ENCODE peak calls at places on chromosome 18, in four cellular contexts. W is MM.1S, Q is IMR-90, O is HCT116. U is an unnamed sample.

GRCh38 chr18:8839285-8839684 is 133.9 kb downstream of the MTCL1 start:
- DNase-seq in W (no peak), Q (no peak), O (no peak), U (no peak)

GRCh38 chr18:13264986-13265900 is 46.7 kb downstream of the LDLRAD4 start:
- DNase-seq in W (no peak), Q (no peak), O (no peak), U (peak)

GRCh38 chr18:58183226-58183625 is 139.2 kb downstream of the NEDD4L start:
- DNase-seq in W (no peak), Q (no peak), O (no peak), U (no peak)

GRCh38 chr18:9831046-9831722 is 54.6 kb upstream of the TXNDC2 start:
- DNase-seq in W (no peak), Q (no peak), O (no peak), U (no peak)

GRCh38 chr18:35443434-35443833 is 54.3 kb downstream of the INO80C start:
- DNase-seq in W (no peak), Q (no peak), O (no peak), U (no peak)

GRCh38 chr18:10015941-10016819 is 102.4 kb downstream of the VAPA start:
- DNase-seq in W (no peak), Q (peak), O (no peak), U (no peak)

GRCh38 chr18:63762518-63762917 is 12.7 kb upstream of the SERPINB7 start:
- DNase-seq in W (no peak), Q (peak), O (no peak), U (no peak)

GRCh38 chr18:9818423-9818734 is 67.4 kb upstream of the TXNDC2 start:
- DNase-seq in W (no peak), Q (no peak), O (no peak), U (no peak)

GRCh38 chr18:53441761-53442414 is 782.6 kb downstream of the MBD2 start:
- DNase-seq in W (no peak), Q (no peak), O (no peak), U (no peak)

GRCh38 chr18:10047237-10047636 is 133.4 kb downstream of the VAPA start:
- DNase-seq in W (no peak), Q (peak), O (no peak), U (no peak)

GRCh38 chr18:47756364-47757016 is 174.0 kb downstream of the SMAD2 start:
- DNase-seq in W (peak), Q (peak), O (peak), U (no peak)

GRCh38 chr18:59715966-59716369 is 18.7 kb upstream of the CCBE1 start:
- DNase-seq in W (no peak), Q (peak), O (peak), U (no peak)

GRCh38 chr18:35513181-35513932 is 15.6 kb upstream of the INO80C start:
- DNase-seq in W (no peak), Q (peak), O (peak), U (no peak)

GRCh38 chr18:27202771-27203170 is 17.7 kb upstream of the CHST9 start:
- DNase-seq in W (no peak), Q (no peak), O (no peak), U (no peak)

GRCh38 chr18:62452280-62452824 is 70.5 kb upstream of the ZCCHC2 start:
- DNase-seq in W (no peak), Q (peak), O (no peak), U (no peak)

GRCh38 chr18:68843467-68844089 is 45.7 kb downstream of the CCDC102B start:
- DNase-seq in W (no peak), Q (peak), O (no peak), U (no peak)

GRCh38 chr18:63298393-63299015 is 21.1 kb downstream of the BCL2 start:
- DNase-seq in W (no peak), Q (no peak), O (no peak), U (no peak)

GRCh38 chr18:13797157-13797611 is 26.8 kb upstream of the MC5R start:
- DNase-seq in W (no peak), Q (no peak), O (no peak), U (no peak)

GRCh38 chr18:41690332-41691110 is 264.5 kb upstream of the PIK3C3 start:
- DNase-seq in W (no peak), Q (no peak), O (no peak), U (no peak)

GRCh38 chr18:32770181-32770650 is 2.6 kb downstream of the KLHL14 start:
- DNase-seq in W (no peak), Q (no peak), O (no peak), U (peak)

GRCh38 chr18:30908381-30908780 is 134.2 kb downstream of the DSC3 start:
- DNase-seq in W (no peak), Q (no peak), O (no peak), U (no peak)

GRCh38 chr18:6331872-6332271 is 82.8 kb downstream of the L3MBTL4 start:
- DNase-seq in W (no peak), Q (no peak), O (no peak), U (no peak)

GRCh38 chr18:22668496-22668895 is 250.8 kb upstream of the CTAGE1 start:
- DNase-seq in W (no peak), Q (no peak), O (no peak), U (no peak)

GRCh38 chr18:57737661-57738060 is 65.5 kb downstream of the ATP8B1 start:
- DNase-seq in W (no peak), Q (peak), O (no peak), U (peak)

GRCh38 chr18:37465922-37466321 is 99.7 kb downstream of the CELF4 start:
- DNase-seq in W (no peak), Q (no peak), O (no peak), U (no peak)

GRCh38 chr18:24136967-24137373 is 1.9 kb upstream of the CABYR start:
- DNase-seq in W (no peak), Q (peak), O (no peak), U (no peak)

GRCh38 chr18:45874501-45875184 is 49.2 kb downstream of the SIGLEC15 start:
- DNase-seq in W (peak), Q (peak), O (no peak), U (no peak)

GRCh38 chr18:54215069-54215468 is 9.4 kb downstream of the MBD2 start:
- DNase-seq in W (no peak), Q (peak), O (no peak), U (no peak)

GRCh38 chr18:35582899-35583558 is 1.5 kb downstream of the GALNT1 start:
- DNase-seq in W (no peak), Q (peak), O (no peak), U (no peak)

GRCh38 chr18:58572680-58573079 is 56.2 kb downstream of the ALPK2 start:
- DNase-seq in W (no peak), Q (no peak), O (no peak), U (no peak)

GRCh38 chr18:36186461-36187137 is 698 bp upstream of the MOCOS start:
- DNase-seq in W (no peak), Q (no peak), O (no peak), U (peak)

GRCh38 chr18:7369006-7369405 is 138.1 kb downstream of the LRRC30 start:
- DNase-seq in W (no peak), Q (no peak), O (no peak), U (no peak)

GRCh38 chr18:33157893-33158292 is 282.6 kb downstream of the CCDC178 start:
- DNase-seq in W (no peak), Q (no peak), O (no peak), U (no peak)

GRCh38 chr18:14971461-14972185 is 223.7 kb downstream of the ANKRD30B start:
- DNase-seq in W (no peak), Q (no peak), O (no peak), U (no peak)

GRCh38 chr18:26685438-26686173 is 137.3 kb upstream of the KCTD1 start:
- DNase-seq in W (no peak), Q (no peak), O (no peak), U (no peak)

GRCh38 chr18:76462326-76462694 is 32.7 kb downstream of the ZNF516 start:
- DNase-seq in W (no peak), Q (no peak), O (no peak), U (no peak)
- H3K4me3 ChIP-seq in W (no peak), Q (no peak), O (no peak), U (no peak)

GRCh38 chr18:76803413-76803812 is 18.9 kb upstream of the ZNF236 start:
- DNase-seq in W (no peak), Q (no peak), O (no peak), U (no peak)

GRCh38 chr18:76808561-76808960 is 13.8 kb upstream of the ZNF236 start:
- DNase-seq in W (no peak), Q (no peak), O (no peak), U (no peak)

GRCh38 chr18:76806301-76806700 is 16.1 kb upstream of the ZNF236 start:
- DNase-seq in W (no peak), Q (no peak), O (no peak), U (no peak)

GRCh38 chr18:76803814-76804213 is 18.5 kb upstream of the ZNF236 start:
- DNase-seq in W (peak), Q (peak), O (no peak), U (no peak)

DNA sequence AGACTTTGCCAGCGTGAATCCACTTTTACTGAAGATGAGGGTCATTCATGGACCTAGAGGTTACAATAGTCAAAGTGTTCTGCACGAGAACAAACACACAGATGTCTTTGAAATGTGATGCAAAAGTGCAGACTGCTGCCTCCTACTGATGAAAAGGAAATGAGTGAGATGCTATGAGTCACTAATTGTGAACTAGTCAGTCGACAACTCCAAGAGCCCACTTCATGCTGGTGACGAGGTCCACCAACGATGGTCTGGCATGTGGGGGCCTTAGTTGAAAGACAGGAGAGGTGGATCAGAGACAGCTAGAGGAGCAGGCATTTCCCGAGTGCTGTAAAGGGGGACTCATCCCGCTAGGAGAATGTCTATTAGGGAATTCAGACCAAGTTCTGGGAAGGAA is 17.1 kb upstream of the ZNF236 start:
- DNase-seq in W (no peak), Q (peak), O (no peak), U (no peak)
- TF ChIP-seq CTCF in W (no peak), Q (peak), O (peak), U (no peak)

DNA sequence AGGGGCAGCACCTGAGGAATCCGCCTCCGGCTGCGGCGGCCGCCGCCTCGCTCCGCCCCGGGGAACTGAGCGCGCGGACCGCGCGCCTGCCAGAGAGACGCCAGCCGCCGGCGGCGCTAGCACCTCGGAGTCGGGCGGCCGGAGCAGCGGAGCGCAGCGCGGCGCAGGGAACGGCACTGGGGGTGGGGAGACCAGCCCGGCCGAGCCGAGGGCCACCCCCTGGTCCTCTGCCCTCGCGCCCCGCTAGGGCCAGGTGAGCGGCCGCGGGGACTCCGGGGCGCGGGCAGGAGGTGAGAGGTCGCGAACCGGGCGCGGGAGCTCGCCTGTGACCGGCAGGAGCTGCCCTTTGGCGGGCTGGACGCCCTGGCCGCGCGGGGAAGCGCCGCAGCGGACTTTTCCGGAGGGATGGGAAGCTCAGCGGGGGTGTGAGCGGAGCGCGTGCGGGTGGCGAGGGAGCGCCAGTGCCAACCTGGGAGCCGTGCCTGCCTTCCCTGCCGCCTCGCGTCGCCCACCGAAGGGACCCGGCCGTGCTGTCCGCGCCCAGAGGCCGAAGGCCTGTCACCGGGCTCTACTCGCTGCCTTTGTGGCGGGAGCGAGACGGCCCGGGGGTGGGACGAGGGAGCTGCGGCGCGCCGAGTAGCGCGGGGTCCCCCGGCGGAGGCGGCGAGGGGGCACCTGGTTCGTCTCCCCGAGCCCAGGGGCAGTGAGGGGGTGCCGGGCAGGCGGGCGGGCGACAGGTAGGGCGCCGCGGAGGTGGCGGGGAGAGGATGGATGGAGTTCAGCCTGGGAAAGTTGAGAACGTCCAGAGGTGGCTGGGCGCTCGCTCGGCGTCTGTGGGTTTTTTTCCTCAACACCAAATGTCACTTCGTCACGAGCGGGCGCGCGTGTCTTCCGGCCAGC is at the start of gene GREB1L:
- DNase-seq in W (peak), Q (no peak), O (peak), U (peak)
- H3K9ac ChIP-seq in W (no peak), Q (no peak), O (peak), U (no peak)

DNA sequence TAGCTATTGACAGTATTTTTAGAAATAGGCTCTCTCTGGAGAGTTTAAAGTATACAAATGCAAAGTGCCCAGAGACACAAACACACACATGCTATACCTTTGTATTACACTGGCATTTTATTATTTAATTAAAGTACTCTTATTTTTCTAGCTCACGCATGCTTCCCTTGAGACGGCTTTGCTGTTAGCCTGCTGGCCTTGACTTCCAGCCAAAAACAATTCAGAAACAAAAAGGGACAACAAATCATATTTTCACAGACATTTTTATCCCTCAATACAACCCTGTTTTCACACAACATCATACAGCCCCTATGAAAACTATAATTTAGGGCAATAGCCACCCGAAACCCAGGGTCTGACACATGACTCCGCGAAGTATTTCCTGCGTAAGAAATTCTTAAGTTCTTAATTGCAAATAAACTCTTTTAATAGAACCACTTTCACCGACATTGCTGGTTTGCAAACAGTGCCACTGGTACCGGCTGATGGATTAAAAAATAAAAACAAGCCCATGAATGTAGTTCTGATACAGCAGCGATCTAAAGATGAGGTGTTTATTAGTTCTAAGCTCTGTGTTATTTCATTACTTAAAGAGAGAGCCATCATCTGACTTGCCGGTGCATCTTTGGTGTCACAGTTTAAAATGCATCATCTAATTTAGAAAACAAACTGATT is 185.1 kb downstream of the TCF4 start:
- DNase-seq in W (no peak), Q (no peak), O (no peak), U (no peak)
- H3K4me3 ChIP-seq in W (no peak), Q (no peak), O (no peak), U (peak)

GRCh38 chr18:49920731-49921130 is 107.4 kb upstream of the ACAA2 start:
- DNase-seq in W (no peak), Q (no peak), O (no peak), U (no peak)
- TF ChIP-seq CTCF in W (no peak), Q (no peak), O (no peak), U (no peak)

GRCh38 chr18:44705075-44705474 is 24.4 kb downstream of the SETBP1 start:
- DNase-seq in W (no peak), Q (no peak), O (no peak), U (no peak)

GRCh38 chr18:44708451-44709083 is 27.9 kb downstream of the SETBP1 start:
- DNase-seq in W (no peak), Q (peak), O (no peak), U (no peak)

GRCh38 chr18:44712025-44712424 is 31.3 kb downstream of the SETBP1 start:
- DNase-seq in W (peak), Q (no peak), O (no peak), U (no peak)

GRCh38 chr18:44713435-44713834 is 32.7 kb downstream of the SETBP1 start:
- DNase-seq in W (no peak), Q (no peak), O (no peak), U (no peak)

GRCh38 chr18:44709297-44710117 is 28.8 kb downstream of the SETBP1 start:
- DNase-seq in W (peak), Q (no peak), O (no peak), U (peak)
- H3K9ac ChIP-seq in W (peak), Q (no peak), O (no peak), U (no peak)

DNA sequence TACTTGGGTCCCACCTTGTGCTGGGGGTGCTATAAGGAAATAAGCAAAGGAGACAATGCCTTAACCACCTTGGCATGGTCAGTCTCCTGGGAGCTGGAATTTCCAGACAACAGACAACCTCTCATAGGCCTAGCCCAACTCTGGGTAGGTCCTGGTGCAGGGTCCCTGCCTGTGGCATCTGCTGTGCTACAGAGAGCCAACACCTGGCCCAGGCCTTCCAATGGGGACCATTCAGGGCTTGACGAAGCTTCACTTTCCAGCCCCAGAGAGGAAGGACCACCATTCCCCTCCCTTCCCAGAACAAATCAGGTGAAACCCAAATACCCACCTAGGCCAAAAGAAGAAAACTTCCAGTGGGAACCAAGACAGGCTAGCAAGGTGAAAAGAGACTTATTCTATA is 82.8 kb downstream of the SMAD7 start:
- DNase-seq in W (peak), Q (no peak), O (no peak), U (no peak)
- H3K4me3 ChIP-seq in W (no peak), Q (no peak), O (no peak), U (no peak)

GRCh38 chr18:3889803-3890202 is 439.8 kb downstream of the TGIF1 start:
- DNase-seq in W (no peak), Q (peak), O (no peak), U (peak)

GRCh38 chr18:3889121-3889520 is 439.1 kb downstream of the TGIF1 start:
- DNase-seq in W (no peak), Q (peak), O (no peak), U (no peak)

GRCh38 chr18:3879836-3880120 is 429.8 kb downstream of the TGIF1 start:
- DNase-seq in W (no peak), Q (no peak), O (no peak), U (peak)

GRCh38 chr18:3886575-3887322 is 436.8 kb downstream of the TGIF1 start:
- DNase-seq in W (peak), Q (no peak), O (no peak), U (no peak)

GRCh38 chr18:3885209-3885792 is 435.3 kb downstream of the TGIF1 start:
- DNase-seq in W (no peak), Q (no peak), O (peak), U (no peak)
- TF ChIP-seq CTCF in W (peak), Q (no peak), O (peak), U (no peak)